ENCODE peak calls at places on chromosomes 3 and 15, in four cellular contexts. L is IMR-90, Q is neuronal stem cell, K is mesenchymal stem cell. D is an unnamed sample.

GRCh38 chr15:36106640-36107335 is 472.6 kb upstream of the CDIN1 start:
- DNase-seq in L (no peak), Q (no peak), K (no peak), D (no peak)

GRCh38 chr15:83380682-83381081 is 66.5 kb upstream of the SH3GL3 start:
- DNase-seq in L (peak), Q (no peak), K (peak), D (peak)

GRCh38 chr15:41848595-41848994 is 9.9 kb downstream of the PLA2G4B start:
- DNase-seq in L (peak), Q (no peak), K (no peak), D (no peak)

GRCh38 chr15:57549935-57550334 is 41.8 kb upstream of the MYZAP start:
- DNase-seq in L (no peak), Q (no peak), K (no peak), D (no peak)

GRCh38 chr3:194976813-194977322 is 291.2 kb downstream of the FAM43A start:
- DNase-seq in L (no peak), Q (no peak), K (peak), D (no peak)

GRCh38 chr3:15647629-15648167 is 46.2 kb downstream of the BTD start:
- DNase-seq in L (peak), Q (no peak), K (peak), D (no peak)

GRCh38 chr3:73094951-73095350 is 33.5 kb downstream of the EBLN2 start:
- DNase-seq in L (no peak), Q (no peak), K (no peak), D (peak)

GRCh38 chr3:197454014-197454413 is 101.8 kb downstream of the BDH1 start:
- DNase-seq in L (no peak), Q (no peak), K (no peak), D (peak)

GRCh38 chr15:72136170-72137051 is 18.2 kb downstream of the SENP8 start:
- DNase-seq in L (no peak), Q (no peak), K (no peak), D (no peak)

GRCh38 chr3:58271901-58272501 is 34.0 kb upstream of the RPP14 start:
- DNase-seq in L (peak), Q (no peak), K (peak), D (no peak)

GRCh38 chr15:60407406-60407805 is 9.6 kb upstream of the ANXA2 start:
- DNase-seq in L (peak), Q (no peak), K (peak), D (peak)

GRCh38 chr3:37680393-37680792 is 181.3 kb upstream of the CTDSPL start:
- DNase-seq in L (no peak), Q (no peak), K (no peak), D (no peak)

GRCh38 chr3:164375538-164375937 is 702.8 kb downstream of the SI start:
- DNase-seq in L (no peak), Q (no peak), K (no peak), D (no peak)

GRCh38 chr3:73213906-73214305 is 152.4 kb downstream of the EBLN2 start:
- DNase-seq in L (no peak), Q (no peak), K (no peak), D (no peak)

GRCh38 chr3:39378092-39378491 is 5.1 kb upstream of the SLC25A38 start:
- DNase-seq in L (peak), Q (peak), K (peak), D (peak)

GRCh38 chr3:158103131-158103955 is 2.9 kb downstream of the SHOX2 start:
- DNase-seq in L (no peak), Q (no peak), K (peak), D (peak)

GRCh38 chr3:99315896-99316295 is 322.5 kb upstream of the COL8A1 start:
- DNase-seq in L (peak), Q (no peak), K (no peak), D (no peak)

GRCh38 chr3:127412578-127413317 is 124.9 kb upstream of the PRR20G start:
- DNase-seq in L (no peak), Q (no peak), K (no peak), D (no peak)

GRCh38 chr15:89192771-89193170 is 28.6 kb downstream of the RLBP1 start:
- DNase-seq in L (peak), Q (no peak), K (no peak), D (no peak)

GRCh38 chr3:108200024-108200423 is 22.2 kb downstream of the IFT57 start:
- DNase-seq in L (no peak), Q (no peak), K (no peak), D (no peak)

GRCh38 chr3:178777718-178778411 is 241.6 kb downstream of the KCNMB2 start:
- DNase-seq in L (peak), Q (no peak), K (peak), D (no peak)

GRCh38 chr15:80070840-80071239 is 11.4 kb downstream of the ZFAND6 start:
- DNase-seq in L (peak), Q (no peak), K (peak), D (no peak)

GRCh38 chr15:98160236-98160635 is 199.7 kb downstream of the ARRDC4 start:
- DNase-seq in L (no peak), Q (no peak), K (no peak), D (no peak)

GRCh38 chr3:194257030-194257657 is 94.0 kb downstream of the CPN2 start:
- DNase-seq in L (no peak), Q (no peak), K (no peak), D (no peak)

GRCh38 chr15:83012038-83012490 is 625 bp upstream of the C15orf40 start:
- DNase-seq in L (no peak), Q (peak), K (no peak), D (no peak)

GRCh38 chr15:70954176-70954575 is 61.5 kb downstream of the LRRC49 start:
- DNase-seq in L (no peak), Q (no peak), K (no peak), D (no peak)

GRCh38 chr3:31981206-31982181 is at the start of the genes OSBPL10 and ZNF860:
- DNase-seq in L (peak), Q (no peak), K (peak), D (peak)

GRCh38 chr3:122942241-122942640 is 85.3 kb downstream of the SEMA5B start:
- DNase-seq in L (no peak), Q (no peak), K (no peak), D (no peak)

GRCh38 chr3:158402590-158402989 is 168.4 kb upstream of the MLF1 start:
- DNase-seq in L (no peak), Q (no peak), K (no peak), D (no peak)

GRCh38 chr15:27482344-27482743 is 511.4 kb downstream of the GABRG3 start:
- DNase-seq in L (no peak), Q (no peak), K (no peak), D (no peak)

GRCh38 chr3:123632161-123632655 is 47.4 kb upstream of the HACD2 start:
- DNase-seq in L (peak), Q (no peak), K (peak), D (peak)

DNA sequence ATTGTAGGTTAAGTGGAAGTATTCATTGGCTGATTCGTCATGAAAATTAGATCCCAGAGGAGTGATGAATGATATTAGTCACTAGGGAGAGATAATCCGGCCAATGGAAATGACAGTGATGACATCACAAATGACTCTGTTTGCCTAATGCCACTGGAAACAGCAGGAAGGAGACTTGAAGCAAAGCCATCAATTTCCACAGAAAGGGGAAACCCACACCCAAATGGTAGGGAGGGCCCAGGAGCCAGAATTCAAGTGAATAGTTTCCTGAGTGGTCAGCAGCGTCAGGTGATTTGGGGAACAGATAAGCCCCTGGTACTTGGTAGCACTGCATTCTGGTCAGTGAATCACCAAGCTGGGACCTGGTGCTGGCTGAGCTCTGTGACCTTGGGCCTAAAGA is 3.3 kb upstream of the ADAMTS9 start:
- DNase-seq in L (peak), Q (no peak), K (peak), D (peak)
- H3K27ac ChIP-seq in L (no peak), Q (no peak), K (no peak), D (no peak)

GRCh38 chr3:110969229-110970211 is 102.1 kb upstream of the NECTIN3 start:
- DNase-seq in L (no peak), Q (no peak), K (peak), D (peak)
- H2BK5ac ChIP-seq in L (no peak), Q (peak), K (no peak), D (no peak)

DNA sequence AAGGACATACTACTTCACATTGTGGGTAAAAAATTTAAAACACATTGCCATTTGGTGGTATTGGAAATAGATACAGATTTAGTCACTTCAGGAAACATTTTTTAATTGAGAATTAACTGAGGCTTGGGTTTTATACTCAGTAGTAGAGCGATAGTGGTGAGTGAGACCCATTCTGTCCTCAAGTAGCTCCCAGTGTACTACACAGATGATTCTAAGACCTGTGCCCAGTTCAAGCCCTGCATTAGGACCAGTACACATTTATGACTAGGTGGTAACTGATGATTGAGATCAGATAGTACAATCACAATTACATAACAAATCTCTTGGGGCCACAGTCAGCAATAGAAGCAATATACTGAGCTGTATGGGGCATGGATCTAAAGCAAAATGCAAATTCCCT is 67.4 kb downstream of the GADL1 start:
- DNase-seq in L (no peak), Q (no peak), K (no peak), D (no peak)
- H2AK5ac ChIP-seq in L (no peak), Q (no peak), K (no peak), D (no peak)

DNA sequence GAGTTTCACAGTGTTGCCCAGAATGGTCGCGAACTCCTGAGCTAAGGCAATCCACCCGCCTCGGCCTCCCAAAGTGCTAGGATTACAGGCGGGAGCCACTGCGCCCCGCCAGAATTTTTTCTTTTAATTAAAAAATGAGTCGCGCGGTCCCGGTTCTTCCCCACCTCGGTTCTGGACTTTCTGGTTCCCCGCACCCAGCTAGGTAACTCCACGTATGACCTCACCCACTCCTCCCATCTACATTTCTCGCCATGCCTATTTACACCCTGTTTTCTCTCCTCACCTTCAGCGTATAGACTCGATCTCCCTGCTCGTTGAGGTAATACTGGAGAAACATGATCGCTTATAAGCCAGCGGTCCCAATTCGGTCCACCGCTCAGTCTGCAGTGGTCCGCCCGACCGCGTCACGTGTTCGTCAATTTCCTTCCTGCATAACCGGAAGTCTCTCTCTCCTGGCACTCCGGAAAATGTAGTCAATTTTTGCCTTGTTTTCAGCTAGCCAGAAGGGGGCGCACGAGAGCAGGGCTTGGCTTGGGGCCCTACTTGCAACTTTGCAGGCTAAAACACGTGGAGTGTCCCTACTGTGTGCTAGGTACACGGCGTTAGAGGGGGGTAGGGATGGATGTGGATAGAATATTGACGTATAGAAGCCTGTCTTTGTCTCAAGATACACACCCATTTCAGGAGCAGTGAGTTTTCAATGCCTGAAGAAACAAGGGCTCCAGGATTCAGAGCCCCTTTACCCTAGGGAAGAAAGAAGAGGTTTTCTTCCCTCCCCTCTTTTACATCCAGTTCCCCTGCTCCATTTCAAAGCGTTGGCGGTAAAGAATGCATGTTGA is at the start of the genes NOP10 and NUTM1:
- DNase-seq in L (peak), Q (peak), K (peak), D (peak)
- H3K27ac ChIP-seq in L (peak), Q (peak), K (peak), D (peak)

GRCh38 chr15:28915935-28916334 is 30.2 kb downstream of the APBA2 start:
- DNase-seq in L (no peak), Q (no peak), K (no peak), D (no peak)
- H2BK5ac ChIP-seq in L (peak), Q (no peak), K (no peak), D (no peak)

GRCh38 chr3:48466386-48467109 is 20.0 kb downstream of the ATRIP start:
- DNase-seq in L (no peak), Q (no peak), K (no peak), D (no peak)

GRCh38 chr3:48469046-48469915 is 22.7 kb downstream of the ATRIP start:
- DNase-seq in L (no peak), Q (no peak), K (no peak), D (no peak)

GRCh38 chr3:48467110-48467454 is 20.5 kb downstream of the ATRIP start:
- DNase-seq in L (no peak), Q (no peak), K (no peak), D (no peak)

GRCh38 chr3:48468329-48468731 is 21.8 kb downstream of the ATRIP start:
- DNase-seq in L (no peak), Q (no peak), K (no peak), D (no peak)

GRCh38 chr3:48467473-48468267 is 21.1 kb downstream of the ATRIP start:
- DNase-seq in L (no peak), Q (no peak), K (no peak), D (no peak)
- H2AK5ac ChIP-seq in L (peak), Q (no peak), K (no peak), D (no peak)

GRCh38 chr3:129240436-129240835 is 9.0 kb upstream of the COPG1 start:
- DNase-seq in L (no peak), Q (no peak), K (peak), D (no peak)
- H3K27ac ChIP-seq in L (no peak), Q (no peak), K (no peak), D (no peak)

DNA sequence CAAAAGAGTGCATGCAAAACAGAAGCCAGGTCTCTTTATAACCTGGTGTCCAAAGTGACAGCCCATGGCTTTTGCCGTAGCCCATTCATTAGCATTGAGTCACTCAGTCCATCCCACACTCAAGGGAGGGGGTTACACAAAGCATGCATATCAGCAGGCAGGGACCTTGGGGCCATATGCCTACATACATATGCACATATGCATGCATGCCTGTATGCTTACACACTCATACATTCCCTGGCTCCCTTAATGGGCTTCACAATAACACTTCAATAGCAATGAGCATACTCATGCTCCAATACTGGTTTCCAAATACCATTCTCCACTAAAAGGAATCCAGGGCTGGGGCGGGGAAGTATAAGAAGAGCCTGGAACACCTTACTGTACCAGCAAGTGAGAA is 22.0 kb downstream of the TRPM1 start:
- DNase-seq in L (peak), Q (no peak), K (peak), D (peak)
- H2BK5ac ChIP-seq in L (no peak), Q (no peak), K (no peak), D (no peak)

GRCh38 chr3:50554553-50554952 is 13.0 kb downstream of the C3orf18 start:
- DNase-seq in L (no peak), Q (no peak), K (no peak), D (no peak)
- H2AK5ac ChIP-seq in L (no peak), Q (no peak), K (no peak), D (no peak)

GRCh38 chr3:3080309-3080708 is 29.9 kb downstream of the IL5RA start:
- DNase-seq in L (no peak), Q (peak), K (no peak), D (peak)

GRCh38 chr3:3082547-3082924 is 27.6 kb downstream of the IL5RA start:
- DNase-seq in L (no peak), Q (no peak), K (no peak), D (no peak)

GRCh38 chr3:3085782-3086181 is 24.4 kb downstream of the IL5RA start:
- DNase-seq in L (no peak), Q (no peak), K (no peak), D (no peak)

GRCh38 chr3:3084890-3085289 is 25.3 kb downstream of the IL5RA start:
- DNase-seq in L (no peak), Q (no peak), K (no peak), D (peak)

DNA sequence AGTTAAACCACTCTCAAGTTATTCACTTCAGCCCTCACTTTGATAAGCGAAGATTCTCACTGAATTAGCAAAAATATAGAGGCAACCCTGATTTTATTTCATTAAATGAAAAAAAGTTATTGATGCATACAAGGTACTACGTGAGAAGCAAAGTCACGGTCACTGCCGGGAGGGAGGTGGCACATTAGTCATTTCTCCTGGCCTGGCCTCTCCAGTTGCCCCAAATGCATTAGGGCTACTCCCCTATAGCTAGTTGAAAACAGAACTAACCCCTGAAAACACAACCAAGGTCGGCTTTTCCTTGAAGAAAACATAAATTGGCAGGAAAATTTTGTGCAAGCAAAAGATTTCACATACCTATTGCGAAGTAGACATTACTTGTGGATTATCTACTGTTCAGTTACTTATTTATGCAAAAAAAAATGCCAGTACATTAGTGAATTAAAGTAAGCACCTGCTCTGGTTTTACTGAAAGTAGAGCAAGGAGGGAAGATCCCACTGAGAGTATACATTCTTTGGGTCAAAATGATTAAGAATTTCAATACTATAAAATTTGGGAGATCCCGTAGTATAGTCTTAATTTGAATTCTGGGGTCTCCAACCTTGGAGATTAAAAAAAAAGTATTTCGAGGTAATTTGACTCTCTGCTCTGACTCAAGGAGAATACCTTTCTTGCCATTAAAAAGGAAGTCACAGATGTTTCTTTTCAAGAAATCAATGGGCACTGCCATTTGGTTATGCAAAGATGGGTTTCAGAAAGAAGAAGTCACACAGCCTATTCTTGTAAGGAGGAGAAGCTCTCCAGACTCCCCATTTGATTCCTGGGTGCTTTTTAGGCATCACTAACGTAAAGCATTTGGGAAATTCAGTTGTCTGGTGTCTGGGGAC is 28.3 kb downstream of the IL5RA start:
- DNase-seq in L (no peak), Q (no peak), K (no peak), D (no peak)
- H3K27ac ChIP-seq in L (no peak), Q (no peak), K (no peak), D (no peak)